ENCODE peak calls at places on chromosomes 3 and 15, in eight cellular contexts. A is stomach; K is breast epithelium; L is heart right ventricle; Z is adrenal gland; E is CD8-positive, alpha-beta T cell; Q is PC-3; X is HepG2. G is an unnamed sample. For H3K27me3, the result is how much of the 10 kb centered on the place peaks cover.

GRCh38 chr15:29035571-29036285 is 150.0 kb downstream of the APBA2 start:
- DNase-seq in A (no peak), K (no peak), L (no peak), Z (no peak), E (no peak), Q (no peak), X (no peak), G (no peak)

GRCh38 chr3:127754411-127755304 is 67.7 kb downstream of the MGLL start:
- DNase-seq in A (no peak), K (no peak), L (no peak), Z (no peak), E (no peak), Q (no peak), X (no peak), G (no peak)

GRCh38 chr15:79221696-79222095 is 60.8 kb upstream of the ANKRD34C start:
- DNase-seq in A (no peak), K (no peak), L (no peak), Z (no peak), E (no peak), Q (no peak), X (no peak), G (no peak)

GRCh38 chr3:146469206-146470017 is at the start of gene PLSCR2:
- DNase-seq in A (peak), K (peak), L (peak), Z (peak), E (peak), Q (peak), X (no peak), G (peak)

GRCh38 chr3:69671082-69671952 is 67.9 kb upstream of the MITF start:
- DNase-seq in A (no peak), K (no peak), L (peak), Z (peak), E (no peak), Q (peak), X (peak), G (no peak)

GRCh38 chr3:180026997-180027396 is 9.7 kb downstream of the PEX5L start:
- DNase-seq in A (no peak), K (no peak), L (no peak), Z (no peak), E (no peak), Q (no peak), X (no peak), G (no peak)

GRCh38 chr3:172911142-172911541 is 160.6 kb downstream of the ECT2 start:
- DNase-seq in A (no peak), K (no peak), L (no peak), Z (no peak), E (no peak), Q (no peak), X (no peak), G (no peak)

GRCh38 chr15:71201471-71201870 is 86.2 kb downstream of the THSD4 start:
- DNase-seq in A (peak), K (no peak), L (no peak), Z (no peak), E (no peak), Q (no peak), X (no peak), G (no peak)

GRCh38 chr3:99869621-99870020 is 52.0 kb downstream of the CMSS1 start:
- DNase-seq in A (no peak), K (no peak), L (no peak), Z (no peak), E (no peak), Q (no peak), X (no peak), G (no peak)

GRCh38 chr3:134609821-134610454 is 40.9 kb downstream of the KY start:
- DNase-seq in A (no peak), K (no peak), L (no peak), Z (no peak), E (no peak), Q (no peak), X (no peak), G (no peak)

GRCh38 chr3:120013481-120013880 is 80.8 kb downstream of the GSK3B start:
- DNase-seq in A (no peak), K (no peak), L (no peak), Z (no peak), E (no peak), Q (no peak), X (no peak), G (no peak)

GRCh38 chr3:191492601-191493000 is 31.6 kb downstream of the PYDC2 start:
- DNase-seq in A (no peak), K (no peak), L (no peak), Z (no peak), E (no peak), Q (peak), X (no peak), G (no peak)

GRCh38 chr3:196650740-196651311 is 11.3 kb downstream of the NRROS start:
- DNase-seq in A (peak), K (no peak), L (peak), Z (peak), E (no peak), Q (peak), X (peak), G (no peak)

GRCh38 chr15:51935466-51936118 is 36.0 kb downstream of the LEO1 start:
- DNase-seq in A (no peak), K (no peak), L (no peak), Z (no peak), E (no peak), Q (no peak), X (no peak), G (no peak)

GRCh38 chr15:69592954-69593353 is 140.3 kb downstream of the RPLP1 start:
- DNase-seq in A (no peak), K (no peak), L (no peak), Z (no peak), E (no peak), Q (no peak), X (no peak), G (no peak)

GRCh38 chr15:69593981-69594966 is 141.7 kb downstream of the RPLP1 start:
- DNase-seq in A (peak), K (peak), L (peak), Z (no peak), E (no peak), Q (peak), X (peak), G (no peak)

GRCh38 chr15:69595009-69595825 is 142.6 kb downstream of the RPLP1 start:
- DNase-seq in A (peak), K (no peak), L (peak), Z (peak), E (no peak), Q (no peak), X (no peak), G (no peak)

GRCh38 chr15:69591905-69592508 is 139.4 kb downstream of the RPLP1 start:
- DNase-seq in A (no peak), K (no peak), L (no peak), Z (no peak), E (no peak), Q (peak), X (peak), G (no peak)

GRCh38 chr15:69593488-69593887 is 140.9 kb downstream of the RPLP1 start:
- DNase-seq in A (no peak), K (no peak), L (no peak), Z (no peak), E (no peak), Q (no peak), X (no peak), G (no peak)
- H3K27me3 ChIP-seq in A (under half), K (under half), L (under half), Z (under half), E (under half), Q (under half), X (under half), G (under half)

GRCh38 chr3:3196148-3196861 is 16.8 kb upstream of the CRBN start:
- DNase-seq in A (no peak), K (no peak), L (no peak), Z (no peak), E (no peak), Q (peak), X (no peak), G (no peak)
- TF ChIP-seq CTCF in A (no peak), K (no peak), L (peak), Z (peak), E (no peak), Q (peak), X (peak), G (peak)

GRCh38 chr3:126034481-126035361 is 49.2 kb downstream of the SLC41A3 start:
- DNase-seq in A (peak), K (no peak), L (no peak), Z (peak), E (no peak), Q (peak), X (no peak), G (no peak)
- H3K27ac ChIP-seq in A (no peak), K (no peak), L (no peak), Z (no peak), E (no peak), Q (no peak), X (no peak), G (no peak)

GRCh38 chr3:46059432-46059831 is 32.1 kb upstream of the XCR1 start:
- DNase-seq in A (no peak), K (no peak), L (no peak), Z (no peak), E (no peak), Q (no peak), X (no peak), G (no peak)
- H3K27me3 ChIP-seq in A (under half), K (under half), L (under half), Z (under half), E (under half), Q (under half), X (under half), G (under half)

DNA sequence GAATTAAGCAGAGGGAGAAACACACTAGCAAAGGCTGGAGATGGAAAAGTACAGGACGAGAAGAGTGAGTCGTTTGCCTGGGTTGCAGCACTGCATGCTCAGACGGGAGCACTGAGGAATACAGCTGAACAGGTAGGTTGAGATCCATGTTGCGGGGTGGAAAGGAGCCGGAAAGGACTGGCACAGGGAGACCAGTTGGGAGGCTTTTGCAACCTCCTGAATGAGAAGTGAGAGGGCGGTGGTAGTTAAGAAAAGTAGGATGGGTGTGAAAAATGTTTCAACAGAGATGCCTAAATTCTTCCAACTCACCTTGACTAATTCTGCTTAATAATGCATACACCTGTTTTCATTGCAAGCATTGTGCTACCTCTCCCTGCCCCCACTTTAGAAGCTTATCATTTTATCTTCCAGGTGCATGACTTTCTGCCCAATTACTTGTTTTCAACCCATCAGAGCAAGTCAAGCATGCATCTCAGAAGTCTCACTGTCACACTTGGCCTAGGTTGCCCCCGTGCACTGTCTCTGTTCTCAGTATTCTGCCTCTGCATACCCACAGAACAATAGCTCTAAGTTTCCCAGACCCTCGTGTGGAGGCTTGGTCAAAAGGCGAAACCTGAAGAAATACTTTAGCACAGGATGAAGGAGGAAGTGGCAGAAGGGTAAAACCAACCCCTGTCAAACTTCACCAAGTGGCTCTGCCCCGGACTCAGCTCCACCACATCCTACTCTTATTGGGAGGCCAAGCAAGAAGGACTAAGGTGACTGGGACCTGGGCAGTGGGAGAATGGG is 199.3 kb upstream of the BCL6 start:
- DNase-seq in A (no peak), K (no peak), L (no peak), Z (no peak), E (no peak), Q (no peak), X (no peak), G (no peak)
- TF ChIP-seq CTCF in A (no peak), K (no peak), L (no peak), Z (no peak), E (no peak), Q (no peak), X (no peak), G (no peak)

GRCh38 chr15:55916666-55917409 is 76.6 kb downstream of the NEDD4 start:
- DNase-seq in A (no peak), K (no peak), L (no peak), Z (no peak), E (no peak), Q (peak), X (no peak), G (no peak)
- H3K27ac ChIP-seq in A (peak), K (no peak), L (no peak), Z (no peak), E (no peak), Q (peak), X (no peak), G (no peak)

GRCh38 chr15:91099616-91100560 is at the start of gene SV2B:
- DNase-seq in A (peak), K (no peak), L (peak), Z (peak), E (no peak), Q (peak), X (no peak), G (no peak)

GRCh38 chr15:91102546-91103330 is 2.7 kb downstream of the SV2B start:
- DNase-seq in A (no peak), K (no peak), L (peak), Z (no peak), E (no peak), Q (no peak), X (no peak), G (no peak)

GRCh38 chr15:91101356-91101920 is 1.4 kb downstream of the SV2B start:
- DNase-seq in A (no peak), K (no peak), L (no peak), Z (no peak), E (no peak), Q (no peak), X (no peak), G (no peak)

GRCh38 chr15:91098451-91098850 is 1.6 kb upstream of the SV2B start:
- DNase-seq in A (no peak), K (no peak), L (no peak), Z (no peak), E (no peak), Q (no peak), X (no peak), G (no peak)

DNA sequence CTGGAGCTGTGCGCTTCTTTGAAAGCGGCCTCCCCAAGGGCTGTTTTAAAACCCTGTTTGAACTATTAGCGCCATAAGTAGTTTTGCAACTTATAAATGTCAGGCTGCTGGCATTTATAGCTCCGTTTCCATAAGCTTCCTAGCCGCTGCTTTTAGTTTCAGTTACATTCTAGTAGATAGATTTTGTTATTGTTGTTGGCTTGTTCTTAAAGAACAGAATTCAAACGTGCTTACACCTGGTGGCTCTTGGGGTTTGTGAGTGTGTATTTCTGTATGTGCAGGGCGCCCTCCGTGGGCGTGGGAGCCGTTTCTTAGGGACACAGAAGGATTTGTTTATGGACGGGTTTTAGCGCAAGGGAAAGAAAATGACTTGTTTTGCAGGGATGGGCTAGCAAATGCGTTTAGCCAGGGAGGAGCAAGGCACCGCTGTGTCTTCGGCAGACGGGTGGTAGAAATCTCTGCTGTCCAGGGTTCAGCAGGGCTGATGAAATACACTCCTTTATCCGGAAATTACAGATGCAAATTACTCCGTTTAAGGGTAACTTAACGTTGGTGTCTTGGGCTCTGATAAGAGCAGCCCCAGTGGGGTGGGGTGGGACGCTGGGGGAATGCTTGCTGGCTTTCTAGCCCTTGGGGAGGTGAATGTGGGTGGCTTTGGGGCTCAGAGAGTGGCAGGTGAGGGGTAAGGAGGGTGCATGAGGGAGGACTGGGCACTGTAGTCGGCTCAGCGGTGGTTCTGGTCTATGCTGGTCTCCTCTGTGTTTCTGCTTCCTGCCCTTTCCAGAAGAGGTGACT is 701 bp downstream of the SV2B start:
- DNase-seq in A (no peak), K (no peak), L (no peak), Z (no peak), E (no peak), Q (no peak), X (no peak), G (no peak)
- H3K27me3 ChIP-seq in A (half or more), K (under half), L (half or more), Z (under half), E (under half), Q (half or more), X (under half), G (half or more)